ENCODE peak calls at places on chromosomes 11 and 22, in six cellular contexts. R is GM20000, Z is esophagus muscularis mucosa, L is HuH-7.5, O is iris pigment epithelial cell, N is Peyer's patch. J is an unnamed sample.

GRCh38 chr11:72240461-72241289 is 3.3 kb downstream of the PHOX2A start:
- DNase-seq in N (peak; percentile 53), L (no peak), O (peak; percentile 22), R (peak; percentile 72), Z (no peak), J (no peak)

GRCh38 chr11:36790450-36790849 is 192.4 kb upstream of the RAG2 start:
- DNase-seq in L (no peak), Z (no peak), N (no peak), O (no peak), R (no peak), J (no peak)

GRCh38 chr11:116162541-116163230 is 610.1 kb downstream of the BUD13 start:
- DNase-seq in Z (peak; percentile 89), O (no peak), L (no peak), R (no peak), N (no peak), J (peak; percentile 95)

GRCh38 chr22:44892243-44892642 is 117.6 kb downstream of the PHF21B start:
- DNase-seq in L (no peak), O (no peak), N (peak; percentile 37), R (no peak), Z (no peak), J (no peak)

GRCh38 chr22:47105085-47105484 is 342.6 kb downstream of the TBC1D22A start:
- DNase-seq in N (no peak), O (no peak), L (no peak), R (no peak), Z (no peak), J (no peak)

GRCh38 chr11:108220721-108221346 is 1.6 kb downstream of the NPAT start:
- DNase-seq in N (no peak), O (no peak), Z (no peak), L (no peak), R (no peak), J (no peak)

GRCh38 chr11:110606415-110606814 is 105.8 kb downstream of the ARHGAP20 start:
- DNase-seq in O (no peak), N (no peak), L (no peak), Z (no peak), R (no peak), J (no peak)

GRCh38 chr11:39570526-39570925 is 1888.9 kb downstream of the LRRC4C start:
- DNase-seq in R (no peak), L (no peak), Z (no peak), O (no peak), N (no peak), J (no peak)

GRCh38 chr11:126371595-126371994 is 16.1 kb downstream of the ST3GAL4 start:
- DNase-seq in R (no peak), N (no peak), L (no peak), Z (no peak), O (no peak), J (no peak)